ENCODE peak calls at places on chromosome 4, in nine cellular contexts. O is fibroblast of pulmonary artery, F is HFFc6, I is fibroblast of the aortic adventitia, D is AG04449, N is heart left ventricle, B is brain microvascular endothelial cell, V is choroid plexus epithelial cell, R is hepatocyte. U is an unnamed sample.

GRCh38 chr4:116628598-116628997 is 456.8 kb downstream of the TRAM1L1 start:
- DNase-seq in N (no peak), R (no peak), I (no peak), O (no peak), V (no peak), F (no peak), D (no peak), B (no peak), U (no peak)

GRCh38 chr4:185394568-185395254 is 1.0 kb downstream of the LRP2BP start:
- DNase-seq in N (no peak), D (no peak), R (no peak), I (no peak), B (no peak), V (no peak), F (peak; percentile 35), O (no peak), U (no peak)

GRCh38 chr4:161714928-161715327 is 448.9 kb downstream of the FSTL5 start:
- DNase-seq in R (no peak), B (no peak), O (no peak), N (no peak), F (no peak), D (no peak), I (no peak), V (peak; percentile 4), U (no peak)

GRCh38 chr4:10099521-10100325 is 16.9 kb downstream of the WDR1 start:
- DNase-seq in I (no peak), N (no peak), B (no peak), V (no peak), R (no peak), O (no peak), D (no peak), F (no peak), U (no peak)

GRCh38 chr4:122450847-122451246 is 5.7 kb downstream of the IL2 start:
- DNase-seq in O (peak; percentile 31), R (peak; percentile 11), N (no peak), D (peak; percentile 1), B (peak; percentile 5), V (peak; percentile 48), I (peak; percentile 8), F (peak; percentile 46), U (no peak)

GRCh38 chr4:8637456-8637984 is 45.0 kb downstream of the CPZ start:
- DNase-seq in N (peak; percentile 8), O (no peak), B (no peak), I (no peak), R (no peak), D (no peak), V (no peak), F (no peak), U (no peak)

GRCh38 chr4:88002786-88003185 is 4.6 kb upstream of the PKD2 start:
- DNase-seq in F (peak; percentile 71), V (no peak), I (no peak), D (no peak), N (no peak), O (peak; percentile 11), R (no peak), B (no peak), U (no peak)

GRCh38 chr4:75004755-75005668 is 72.1 kb downstream of the PARM1 start:
- DNase-seq in B (no peak), R (no peak), V (no peak), O (no peak), N (peak; percentile 52), I (no peak), D (no peak), F (no peak), U (no peak)

GRCh38 chr4:78650106-78651021 is 98.8 kb downstream of the ANXA3 start:
- DNase-seq in N (no peak), V (peak; percentile 93), B (peak; percentile 80), O (peak; percentile 85), D (peak; percentile 64), R (peak; percentile 52), F (peak; percentile 81), I (peak; percentile 79), U (no peak)

GRCh38 chr4:184826315-184827266 is 823 bp upstream of the ACSL1 start:
- DNase-seq in I (no peak), V (no peak), O (no peak), D (no peak), F (no peak), N (peak; percentile 69), R (no peak), B (no peak), U (no peak)

GRCh38 chr4:38581708-38582107 is 82.3 kb upstream of the KLF3 start:
- DNase-seq in V (no peak), F (no peak), B (no peak), D (no peak), R (no peak), I (no peak), O (no peak), N (no peak), U (no peak)

GRCh38 chr4:36979494-36979893 is 265.0 kb upstream of the NWD2 start:
- DNase-seq in B (no peak), I (no peak), D (no peak), V (no peak), O (no peak), N (no peak), F (no peak), R (peak; percentile 65), U (no peak)

GRCh38 chr4:37928421-37928820 is 31.8 kb upstream of the PTTG2 start:
- DNase-seq in F (no peak), O (no peak), I (no peak), N (no peak), B (no peak), V (no peak), R (no peak), D (no peak), U (no peak)

GRCh38 chr4:62087706-62088105 is 887.6 kb downstream of the ADGRL3 start:
- DNase-seq in I (no peak), D (no peak), N (no peak), R (no peak), B (no peak), F (no peak), V (no peak), O (no peak), U (no peak)

GRCh38 chr4:139419388-139419914 is 34.5 kb upstream of the RAB33B start:
- DNase-seq in D (no peak), O (peak; percentile 96), F (peak; percentile 24), R (peak; percentile 19), V (peak; percentile 90), B (peak; percentile 66), N (peak; percentile 68), I (peak; percentile 87), U (no peak)

GRCh38 chr4:7324651-7325121 is 110.0 kb downstream of the PSAPL1 start:
- DNase-seq in V (no peak), R (no peak), B (no peak), F (no peak), N (peak; percentile 6), I (no peak), O (no peak), D (no peak), U (no peak)

GRCh38 chr4:173505924-173506779 is 23.9 kb downstream of the HAND2 start:
- DNase-seq in O (peak; percentile 77), F (peak; percentile 39), R (peak; percentile 61), D (no peak), I (peak; percentile 78), N (peak; percentile 75), B (peak; percentile 33), V (peak; percentile 49), U (peak; percentile 36)

GRCh38 chr4:88803600-88804096 is 106.0 kb upstream of the NAP1L5 start:
- DNase-seq in N (peak; percentile 20), B (peak; percentile 90), V (peak; percentile 96), R (peak; percentile 50), D (peak; percentile 86), I (peak; percentile 92), O (peak; percentile 92), F (peak; percentile 91), U (no peak)

GRCh38 chr4:6011686-6012085 is 6.5 kb downstream of the C4orf50 start:
- DNase-seq in F (no peak), B (no peak), R (no peak), N (no peak), D (no peak), V (peak; percentile 4), O (no peak), I (no peak), U (no peak)

DNA sequence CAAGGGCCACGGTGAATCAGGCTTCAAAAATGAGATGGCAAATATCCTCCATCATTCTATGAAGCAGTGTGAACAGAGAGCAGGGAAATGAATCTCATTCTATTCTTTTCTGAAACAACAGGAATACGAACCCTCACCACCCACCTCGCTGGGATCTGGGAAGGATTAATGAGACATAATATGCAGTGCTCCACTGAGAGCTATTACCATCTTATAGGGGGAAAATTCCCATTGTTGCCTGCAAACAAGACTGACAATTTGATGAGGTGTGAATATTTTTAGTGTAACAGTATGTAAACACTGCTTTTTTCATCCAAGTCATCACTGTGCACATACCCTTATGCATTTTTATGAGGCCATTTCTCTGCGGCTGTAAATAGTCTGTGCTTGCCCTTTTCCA is 285.7 kb upstream of the CPEB2 start:
- DNase-seq in V (no peak), R (peak; percentile 28), B (no peak), O (no peak), N (no peak), D (no peak), F (no peak), I (no peak), U (no peak)
- TF ChIP-seq CTCF in V (no peak), R (no peak), B (no peak), O (no peak), N (no peak), D (no peak), F (no peak), I (no peak), U (no peak)

GRCh38 chr4:55887594-55887993 is 34.1 kb downstream of the EXOC1 start:
- DNase-seq in F (no peak), I (no peak), O (peak; percentile 8), V (no peak), D (no peak), B (no peak), R (no peak), N (no peak), U (no peak)
- TF ChIP-seq CTCF in F (peak; percentile 15), I (no peak), O (peak; percentile 6), V (peak; percentile 34), D (no peak), B (peak; percentile 25), R (no peak), N (no peak), U (peak; percentile 20)

DNA sequence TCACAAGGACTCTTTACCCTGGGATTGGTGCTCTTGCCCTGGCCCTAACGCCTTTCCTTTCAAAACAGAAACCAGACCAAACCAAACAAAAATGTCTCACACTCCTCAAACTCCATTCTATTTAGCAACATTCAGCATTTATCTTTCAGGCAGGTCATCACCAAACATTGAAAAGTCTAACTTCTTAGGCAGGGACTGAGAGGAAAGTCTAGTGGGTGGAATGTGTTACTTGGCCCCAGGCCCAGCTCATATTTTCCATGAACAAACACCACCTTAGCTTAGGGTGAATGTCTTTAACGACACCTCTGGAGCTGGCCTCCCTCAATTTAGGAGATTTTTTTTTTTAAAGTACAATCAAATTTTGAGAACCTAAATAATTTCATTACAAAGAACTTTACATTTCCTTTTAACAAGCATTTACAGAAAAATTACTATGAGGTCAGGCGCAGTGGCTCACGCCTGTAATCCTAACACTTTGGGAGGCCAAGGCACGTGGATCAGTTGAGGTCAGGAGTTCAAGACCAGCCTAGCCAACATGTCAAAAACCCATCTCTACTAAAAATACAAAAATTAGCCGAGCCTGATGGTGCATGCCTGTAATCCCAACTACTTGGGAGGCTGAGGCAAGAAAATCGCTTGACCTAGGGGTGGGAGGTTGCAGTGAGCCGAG is 10.2 kb upstream of the N4BP2 start:
- DNase-seq in B (peak; percentile 62), I (peak; percentile 77), V (peak; percentile 93), D (peak; percentile 40), N (peak; percentile 33), O (peak; percentile 83), F (peak; percentile 8), R (peak; percentile 68), U (no peak)
- TF ChIP-seq CTCF in B (peak; percentile 23), I (peak; percentile 27), V (peak; percentile 40), D (no peak), N (no peak), O (peak; percentile 23), F (no peak), R (no peak), U (no peak)

GRCh38 chr4:22356996-22357596 is 158.8 kb downstream of the ADGRA3 start:
- DNase-seq in V (peak; percentile 66), B (peak; percentile 9), D (no peak), I (peak; percentile 68), R (peak; percentile 30), N (no peak), F (peak; percentile 39), O (peak; percentile 66), U (no peak)
- TF ChIP-seq CTCF in V (peak; percentile 64), B (peak; percentile 70), D (peak; percentile 36), I (peak; percentile 61), R (peak; percentile 51), N (peak; percentile 24), F (peak; percentile 67), O (peak; percentile 60), U (peak; percentile 40)

U was measured in progenitor cell of endocrine pancreas.